ENCODE peak calls at places on chromosomes 3 and 15, in seven cellular contexts. One of them, this sample, is unnamed.
A peak's percentile ranks its signal among the peaks of the same experiment; 100 is the strongest.

GRCh38 chr3:109018828-109019227 is 65.1 kb upstream of the GUCA1C start:
- DNase-seq in Caki2: no peak
- DNase-seq in T-helper 9 cell: no peak
- DNase-seq in bronchial epithelial cell: no peak
- DNase-seq in ovary: no peak
- DNase-seq in stimulated activated CD4-positive, alpha-beta T cell treated with anti-CD3 and anti-CD28 coated beads, Interleukin-1b, Interleukin-23, amount 100 ng/mL, for 1 hour: no peak
- DNase-seq in neural crest cell: no peak
- DNase-seq in this sample: peak; percentile 11

GRCh38 chr15:24017470-24017869 is 330.4 kb upstream of the NDN start:
- DNase-seq in neural crest cell: no peak
- DNase-seq in bronchial epithelial cell: no peak
- DNase-seq in Caki2: no peak
- DNase-seq in ovary: no peak
- DNase-seq in T-helper 9 cell: no peak
- DNase-seq in stimulated activated CD4-positive, alpha-beta T cell treated with anti-CD3 and anti-CD28 coated beads, Interleukin-1b, Interleukin-23, amount 100 ng/mL, for 1 hour: no peak
- DNase-seq in this sample: no peak

GRCh38 chr3:48190911-48191310 is 2.7 kb upstream of the CDC25A start:
- DNase-seq in bronchial epithelial cell: no peak
- DNase-seq in ovary: no peak
- DNase-seq in Caki2: no peak
- DNase-seq in stimulated activated CD4-positive, alpha-beta T cell treated with anti-CD3 and anti-CD28 coated beads, Interleukin-1b, Interleukin-23, amount 100 ng/mL, for 1 hour: no peak
- DNase-seq in neural crest cell: no peak
- DNase-seq in T-helper 9 cell: no peak
- DNase-seq in this sample: no peak

GRCh38 chr15:67843571-67844387 is 3.9 kb upstream of the RNU6-1 start:
- DNase-seq in T-helper 9 cell: no peak
- DNase-seq in stimulated activated CD4-positive, alpha-beta T cell treated with anti-CD3 and anti-CD28 coated beads, Interleukin-1b, Interleukin-23, amount 100 ng/mL, for 1 hour: no peak
- DNase-seq in Caki2: no peak
- DNase-seq in bronchial epithelial cell: no peak
- DNase-seq in ovary: peak; percentile 73
- DNase-seq in neural crest cell: no peak
- DNase-seq in this sample: no peak

GRCh38 chr3:188881954-188882641 is 289.7 kb upstream of the TPRG1 start:
- DNase-seq in T-helper 9 cell: no peak
- DNase-seq in stimulated activated CD4-positive, alpha-beta T cell treated with anti-CD3 and anti-CD28 coated beads, Interleukin-1b, Interleukin-23, amount 100 ng/mL, for 1 hour: no peak
- DNase-seq in bronchial epithelial cell: peak; percentile 90
- DNase-seq in Caki2: peak; percentile 56
- DNase-seq in neural crest cell: no peak
- DNase-seq in ovary: no peak
- DNase-seq in this sample: peak; percentile 75

GRCh38 chr15:91124155-91124554 is 24.1 kb downstream of the SV2B start:
- DNase-seq in neural crest cell: no peak
- DNase-seq in Caki2: no peak
- DNase-seq in stimulated activated CD4-positive, alpha-beta T cell treated with anti-CD3 and anti-CD28 coated beads, Interleukin-1b, Interleukin-23, amount 100 ng/mL, for 1 hour: no peak
- DNase-seq in ovary: no peak
- DNase-seq in T-helper 9 cell: no peak
- DNase-seq in bronchial epithelial cell: no peak
- DNase-seq in this sample: no peak

GRCh38 chr3:127970966-127971592 is 56.0 kb downstream of the KBTBD12 start:
- DNase-seq in Caki2: peak; percentile 35
- DNase-seq in T-helper 9 cell: no peak
- DNase-seq in neural crest cell: no peak
- DNase-seq in stimulated activated CD4-positive, alpha-beta T cell treated with anti-CD3 and anti-CD28 coated beads, Interleukin-1b, Interleukin-23, amount 100 ng/mL, for 1 hour: no peak
- DNase-seq in ovary: peak; percentile 32
- DNase-seq in bronchial epithelial cell: peak; percentile 65
- DNase-seq in this sample: peak; percentile 68

GRCh38 chr3:190533511-190534282 is 19.8 kb downstream of the IL1RAP start:
- DNase-seq in ovary: peak; percentile 52
- DNase-seq in Caki2: peak; percentile 3
- DNase-seq in bronchial epithelial cell: peak; percentile 98
- DNase-seq in stimulated activated CD4-positive, alpha-beta T cell treated with anti-CD3 and anti-CD28 coated beads, Interleukin-1b, Interleukin-23, amount 100 ng/mL, for 1 hour: no peak
- DNase-seq in T-helper 9 cell: no peak
- DNase-seq in neural crest cell: no peak
- DNase-seq in this sample: peak; percentile 92

GRCh38 chr3:58466899-58467563 is 24.9 kb upstream of the KCTD6 start:
- DNase-seq in neural crest cell: no peak
- DNase-seq in bronchial epithelial cell: no peak
- DNase-seq in ovary: no peak
- DNase-seq in stimulated activated CD4-positive, alpha-beta T cell treated with anti-CD3 and anti-CD28 coated beads, Interleukin-1b, Interleukin-23, amount 100 ng/mL, for 1 hour: no peak
- DNase-seq in T-helper 9 cell: no peak
- DNase-seq in Caki2: no peak
- DNase-seq in this sample: no peak

GRCh38 chr15:67132276-67132675 is 66.9 kb downstream of the SMAD3 start:
- DNase-seq in neural crest cell: no peak
- DNase-seq in Caki2: no peak
- DNase-seq in bronchial epithelial cell: no peak
- DNase-seq in stimulated activated CD4-positive, alpha-beta T cell treated with anti-CD3 and anti-CD28 coated beads, Interleukin-1b, Interleukin-23, amount 100 ng/mL, for 1 hour: no peak
- DNase-seq in ovary: no peak
- DNase-seq in T-helper 9 cell: no peak
- DNase-seq in this sample: no peak

GRCh38 chr3:126676919-126677705 is 22.2 kb upstream of the TXNRD3 start:
- DNase-seq in Caki2: no peak
- DNase-seq in T-helper 9 cell: no peak
- DNase-seq in neural crest cell: no peak
- DNase-seq in ovary: no peak
- DNase-seq in stimulated activated CD4-positive, alpha-beta T cell treated with anti-CD3 and anti-CD28 coated beads, Interleukin-1b, Interleukin-23, amount 100 ng/mL, for 1 hour: no peak
- DNase-seq in bronchial epithelial cell: peak; percentile 36
- DNase-seq in this sample: no peak

GRCh38 chr3:127174284-127174683 is 18.6 kb upstream of the PRR23E start:
- DNase-seq in bronchial epithelial cell: no peak
- DNase-seq in stimulated activated CD4-positive, alpha-beta T cell treated with anti-CD3 and anti-CD28 coated beads, Interleukin-1b, Interleukin-23, amount 100 ng/mL, for 1 hour: no peak
- DNase-seq in ovary: no peak
- DNase-seq in T-helper 9 cell: no peak
- DNase-seq in neural crest cell: no peak
- DNase-seq in Caki2: no peak
- DNase-seq in this sample: no peak

GRCh38 chr3:131537531-131537930 is 34.8 kb upstream of the MRPL3 start:
- DNase-seq in bronchial epithelial cell: no peak
- DNase-seq in stimulated activated CD4-positive, alpha-beta T cell treated with anti-CD3 and anti-CD28 coated beads, Interleukin-1b, Interleukin-23, amount 100 ng/mL, for 1 hour: no peak
- DNase-seq in ovary: no peak
- DNase-seq in Caki2: no peak
- DNase-seq in neural crest cell: no peak
- DNase-seq in T-helper 9 cell: no peak
- DNase-seq in this sample: no peak

GRCh38 chr3:8371085-8371551 is 130.5 kb upstream of the LMCD1 start:
- DNase-seq in ovary: no peak
- DNase-seq in Caki2: peak; percentile 1
- DNase-seq in stimulated activated CD4-positive, alpha-beta T cell treated with anti-CD3 and anti-CD28 coated beads, Interleukin-1b, Interleukin-23, amount 100 ng/mL, for 1 hour: no peak
- DNase-seq in neural crest cell: no peak
- DNase-seq in bronchial epithelial cell: peak; percentile 38
- DNase-seq in T-helper 9 cell: no peak
- DNase-seq in this sample: peak; percentile 35

GRCh38 chr3:126654571-126655393 is at the start of gene TXNRD3:
- DNase-seq in Caki2: peak; percentile 69
- DNase-seq in bronchial epithelial cell: peak; percentile 38
- DNase-seq in ovary: peak; percentile 80
- DNase-seq in T-helper 9 cell: peak; percentile 52
- DNase-seq in stimulated activated CD4-positive, alpha-beta T cell treated with anti-CD3 and anti-CD28 coated beads, Interleukin-1b, Interleukin-23, amount 100 ng/mL, for 1 hour: peak; percentile 30
- DNase-seq in neural crest cell: peak; percentile 61
- DNase-seq in this sample: peak; percentile 96

GRCh38 chr3:148643389-148643840 is 54.3 kb upstream of the AGTR1 start:
- DNase-seq in stimulated activated CD4-positive, alpha-beta T cell treated with anti-CD3 and anti-CD28 coated beads, Interleukin-1b, Interleukin-23, amount 100 ng/mL, for 1 hour: no peak
- DNase-seq in bronchial epithelial cell: peak; percentile 30
- DNase-seq in Caki2: peak; percentile 42
- DNase-seq in ovary: no peak
- DNase-seq in T-helper 9 cell: no peak
- DNase-seq in neural crest cell: no peak
- DNase-seq in this sample: peak; percentile 47

GRCh38 chr15:60799885-60800728 is 321.2 kb upstream of the ICE2 start:
- DNase-seq in neural crest cell: no peak
- DNase-seq in Caki2: no peak
- DNase-seq in T-helper 9 cell: no peak
- DNase-seq in bronchial epithelial cell: no peak
- DNase-seq in ovary: no peak
- DNase-seq in stimulated activated CD4-positive, alpha-beta T cell treated with anti-CD3 and anti-CD28 coated beads, Interleukin-1b, Interleukin-23, amount 100 ng/mL, for 1 hour: no peak
- DNase-seq in this sample: peak; percentile 35

GRCh38 chr3:150626148-150626930 is 23.2 kb downstream of the SELENOT start:
- DNase-seq in neural crest cell: no peak
- DNase-seq in stimulated activated CD4-positive, alpha-beta T cell treated with anti-CD3 and anti-CD28 coated beads, Interleukin-1b, Interleukin-23, amount 100 ng/mL, for 1 hour: no peak
- DNase-seq in T-helper 9 cell: no peak
- DNase-seq in ovary: no peak
- DNase-seq in Caki2: no peak
- DNase-seq in bronchial epithelial cell: no peak
- DNase-seq in this sample: no peak

GRCh38 chr15:33152502-33153109 is 41.9 kb downstream of the FMN1 start:
- DNase-seq in ovary: no peak
- DNase-seq in Caki2: no peak
- DNase-seq in T-helper 9 cell: no peak
- DNase-seq in bronchial epithelial cell: peak; percentile 72
- DNase-seq in neural crest cell: no peak
- DNase-seq in stimulated activated CD4-positive, alpha-beta T cell treated with anti-CD3 and anti-CD28 coated beads, Interleukin-1b, Interleukin-23, amount 100 ng/mL, for 1 hour: no peak
- DNase-seq in this sample: no peak

GRCh38 chr3:66885326-66886000 is 112.6 kb upstream of the KBTBD8 start:
- DNase-seq in bronchial epithelial cell: peak; percentile 83
- DNase-seq in Caki2: peak; percentile 76
- DNase-seq in stimulated activated CD4-positive, alpha-beta T cell treated with anti-CD3 and anti-CD28 coated beads, Interleukin-1b, Interleukin-23, amount 100 ng/mL, for 1 hour: no peak
- DNase-seq in T-helper 9 cell: no peak
- DNase-seq in ovary: no peak
- DNase-seq in neural crest cell: peak; percentile 4
- DNase-seq in this sample: no peak

GRCh38 chr3:115100172-115100571 is 46.9 kb downstream of the ZBTB20 start:
- DNase-seq in T-helper 9 cell: peak; percentile 0
- DNase-seq in bronchial epithelial cell: peak; percentile 51
- DNase-seq in ovary: peak; percentile 20
- DNase-seq in stimulated activated CD4-positive, alpha-beta T cell treated with anti-CD3 and anti-CD28 coated beads, Interleukin-1b, Interleukin-23, amount 100 ng/mL, for 1 hour: no peak
- DNase-seq in neural crest cell: no peak
- DNase-seq in Caki2: peak; percentile 71
- DNase-seq in this sample: peak; percentile 24

GRCh38 chr3:5476403-5476802 is 288.9 kb downstream of the EDEM1 start:
- DNase-seq in ovary: no peak
- DNase-seq in neural crest cell: no peak
- DNase-seq in T-helper 9 cell: no peak
- DNase-seq in bronchial epithelial cell: no peak
- DNase-seq in stimulated activated CD4-positive, alpha-beta T cell treated with anti-CD3 and anti-CD28 coated beads, Interleukin-1b, Interleukin-23, amount 100 ng/mL, for 1 hour: no peak
- DNase-seq in Caki2: no peak
- DNase-seq in this sample: no peak

GRCh38 chr15:63982381-63982854 is 63.9 kb downstream of the DAPK2 start:
- DNase-seq in ovary: no peak
- DNase-seq in neural crest cell: no peak
- DNase-seq in bronchial epithelial cell: no peak
- DNase-seq in Caki2: no peak
- DNase-seq in stimulated activated CD4-positive, alpha-beta T cell treated with anti-CD3 and anti-CD28 coated beads, Interleukin-1b, Interleukin-23, amount 100 ng/mL, for 1 hour: no peak
- DNase-seq in T-helper 9 cell: no peak
- DNase-seq in this sample: no peak

GRCh38 chr3:103052236-103052830 is 617.5 kb downstream of the ZPLD1 start:
- DNase-seq in Caki2: peak; percentile 13
- DNase-seq in stimulated activated CD4-positive, alpha-beta T cell treated with anti-CD3 and anti-CD28 coated beads, Interleukin-1b, Interleukin-23, amount 100 ng/mL, for 1 hour: no peak
- DNase-seq in ovary: no peak
- DNase-seq in T-helper 9 cell: no peak
- DNase-seq in neural crest cell: no peak
- DNase-seq in bronchial epithelial cell: peak; percentile 2
- DNase-seq in this sample: no peak

GRCh38 chr15:64842099-64842940 is 605 bp downstream of the PLEKHO2 start:
- DNase-seq in neural crest cell: no peak
- DNase-seq in Caki2: peak; percentile 29
- DNase-seq in stimulated activated CD4-positive, alpha-beta T cell treated with anti-CD3 and anti-CD28 coated beads, Interleukin-1b, Interleukin-23, amount 100 ng/mL, for 1 hour: no peak
- DNase-seq in bronchial epithelial cell: peak; percentile 16
- DNase-seq in T-helper 9 cell: no peak
- DNase-seq in ovary: no peak
- DNase-seq in this sample: peak; percentile 45

GRCh38 chr3:143832433-143832832 is 15.8 kb downstream of the SLC9A9 start:
- DNase-seq in stimulated activated CD4-positive, alpha-beta T cell treated with anti-CD3 and anti-CD28 coated beads, Interleukin-1b, Interleukin-23, amount 100 ng/mL, for 1 hour: no peak
- DNase-seq in neural crest cell: no peak
- DNase-seq in bronchial epithelial cell: peak; percentile 74
- DNase-seq in T-helper 9 cell: no peak
- DNase-seq in ovary: no peak
- DNase-seq in Caki2: peak; percentile 70
- DNase-seq in this sample: no peak

GRCh38 chr3:193744822-193745684 is 152.0 kb downstream of the OPA1 start:
- DNase-seq in stimulated activated CD4-positive, alpha-beta T cell treated with anti-CD3 and anti-CD28 coated beads, Interleukin-1b, Interleukin-23, amount 100 ng/mL, for 1 hour: no peak
- DNase-seq in bronchial epithelial cell: no peak
- DNase-seq in Caki2: no peak
- DNase-seq in neural crest cell: no peak
- DNase-seq in T-helper 9 cell: no peak
- DNase-seq in ovary: no peak
- DNase-seq in this sample: no peak

GRCh38 chr3:106276755-106277612 is 408.2 kb upstream of the CBLB start:
- DNase-seq in Caki2: no peak
- DNase-seq in bronchial epithelial cell: no peak
- DNase-seq in stimulated activated CD4-positive, alpha-beta T cell treated with anti-CD3 and anti-CD28 coated beads, Interleukin-1b, Interleukin-23, amount 100 ng/mL, for 1 hour: no peak
- DNase-seq in ovary: no peak
- DNase-seq in neural crest cell: no peak
- DNase-seq in T-helper 9 cell: no peak
- DNase-seq in this sample: no peak

GRCh38 chr15:77538011-77538410 is 94.7 kb downstream of the LINGO1 start:
- DNase-seq in bronchial epithelial cell: no peak
- DNase-seq in T-helper 9 cell: no peak
- DNase-seq in neural crest cell: no peak
- DNase-seq in ovary: no peak
- DNase-seq in stimulated activated CD4-positive, alpha-beta T cell treated with anti-CD3 and anti-CD28 coated beads, Interleukin-1b, Interleukin-23, amount 100 ng/mL, for 1 hour: no peak
- DNase-seq in Caki2: no peak
- DNase-seq in this sample: no peak

GRCh38 chr3:64445318-64446300 is 220.3 kb upstream of the PRICKLE2 start:
- DNase-seq in T-helper 9 cell: no peak
- DNase-seq in bronchial epithelial cell: no peak
- DNase-seq in ovary: peak; percentile 52
- DNase-seq in stimulated activated CD4-positive, alpha-beta T cell treated with anti-CD3 and anti-CD28 coated beads, Interleukin-1b, Interleukin-23, amount 100 ng/mL, for 1 hour: no peak
- DNase-seq in neural crest cell: peak; percentile 61
- DNase-seq in Caki2: peak; percentile 46
- DNase-seq in this sample: peak; percentile 68

GRCh38 chr3:43689766-43690399 is 855 bp upstream of the ABHD5 start:
- DNase-seq in neural crest cell: no peak
- DNase-seq in ovary: no peak
- DNase-seq in stimulated activated CD4-positive, alpha-beta T cell treated with anti-CD3 and anti-CD28 coated beads, Interleukin-1b, Interleukin-23, amount 100 ng/mL, for 1 hour: no peak
- DNase-seq in bronchial epithelial cell: peak; percentile 60
- DNase-seq in Caki2: no peak
- DNase-seq in T-helper 9 cell: no peak
- DNase-seq in this sample: no peak

GRCh38 chr3:114115151-114115550 is 58.6 kb downstream of the QTRT2 start:
- DNase-seq in Caki2: no peak
- DNase-seq in neural crest cell: no peak
- DNase-seq in bronchial epithelial cell: no peak
- DNase-seq in stimulated activated CD4-positive, alpha-beta T cell treated with anti-CD3 and anti-CD28 coated beads, Interleukin-1b, Interleukin-23, amount 100 ng/mL, for 1 hour: no peak
- DNase-seq in T-helper 9 cell: no peak
- DNase-seq in ovary: no peak
- DNase-seq in this sample: peak; percentile 43

GRCh38 chr15:40939909-40940801 is 11.0 kb downstream of the DLL4 start:
- DNase-seq in T-helper 9 cell: no peak
- DNase-seq in neural crest cell: no peak
- DNase-seq in stimulated activated CD4-positive, alpha-beta T cell treated with anti-CD3 and anti-CD28 coated beads, Interleukin-1b, Interleukin-23, amount 100 ng/mL, for 1 hour: no peak
- DNase-seq in bronchial epithelial cell: no peak
- DNase-seq in ovary: no peak
- DNase-seq in Caki2: no peak
- DNase-seq in this sample: no peak

GRCh38 chr3:63521657-63522056 is 130.8 kb upstream of the SNTN start:
- DNase-seq in stimulated activated CD4-positive, alpha-beta T cell treated with anti-CD3 and anti-CD28 coated beads, Interleukin-1b, Interleukin-23, amount 100 ng/mL, for 1 hour: no peak
- DNase-seq in neural crest cell: no peak
- DNase-seq in Caki2: no peak
- DNase-seq in bronchial epithelial cell: no peak
- DNase-seq in T-helper 9 cell: no peak
- DNase-seq in ovary: no peak
- DNase-seq in this sample: no peak

GRCh38 chr15:56869573-56869972 is 48.9 kb upstream of the TCF12 start:
- DNase-seq in bronchial epithelial cell: peak; percentile 3
- DNase-seq in ovary: peak; percentile 49
- DNase-seq in stimulated activated CD4-positive, alpha-beta T cell treated with anti-CD3 and anti-CD28 coated beads, Interleukin-1b, Interleukin-23, amount 100 ng/mL, for 1 hour: no peak
- DNase-seq in Caki2: no peak
- DNase-seq in T-helper 9 cell: no peak
- DNase-seq in neural crest cell: peak; percentile 26
- DNase-seq in this sample: peak; percentile 17

GRCh38 chr3:180267202-180267843 is 230.6 kb upstream of the PEX5L start:
- DNase-seq in T-helper 9 cell: no peak
- DNase-seq in stimulated activated CD4-positive, alpha-beta T cell treated with anti-CD3 and anti-CD28 coated beads, Interleukin-1b, Interleukin-23, amount 100 ng/mL, for 1 hour: no peak
- DNase-seq in bronchial epithelial cell: no peak
- DNase-seq in ovary: no peak
- DNase-seq in neural crest cell: no peak
- DNase-seq in Caki2: no peak
- DNase-seq in this sample: no peak

GRCh38 chr3:66822059-66823009 is 175.8 kb upstream of the KBTBD8 start:
- DNase-seq in ovary: peak; percentile 62
- DNase-seq in Caki2: peak; percentile 26
- DNase-seq in neural crest cell: peak; percentile 61
- DNase-seq in bronchial epithelial cell: peak; percentile 77
- DNase-seq in stimulated activated CD4-positive, alpha-beta T cell treated with anti-CD3 and anti-CD28 coated beads, Interleukin-1b, Interleukin-23, amount 100 ng/mL, for 1 hour: peak; percentile 32
- DNase-seq in T-helper 9 cell: peak; percentile 60
- DNase-seq in this sample: peak; percentile 65

This sample was measured in GM03348.